ENCODE peak calls at places on chromosomes 4 and X, in four cellular contexts. W is stimulated activated effector memory CD8-positive, alpha-beta T cell treated with anti-CD3 and anti-CD28 coated beads, Interleukin-12 subunit alpha, Interleukin-12 subunit beta, amount 100 ng/mL, for 72 hours; H is tibial artery; E is activated CD8-positive, alpha-beta memory T cell treated with anti-CD3 and anti-CD28 coated beads for 24 hours. Y is an unnamed sample.

GRCh38 chrX:102765217-102765616 is 44.7 kb downstream of the GPRASP3 start:
- DNase-seq in H (peak; percentile 23), E (no peak), W (no peak), Y (no peak)

GRCh38 chrX:102517331-102517730 is 792 bp upstream of the TMSB15A start:
- DNase-seq in H (no peak), W (no peak), E (no peak), Y (peak; percentile 47)

GRCh38 chr4:96102541-96103018 is 262.7 kb downstream of the PDHA2 start:
- DNase-seq in H (no peak), E (no peak), W (no peak), Y (no peak)

GRCh38 chr4:151460434-151460833 is 51.5 kb downstream of the FHIP1A start:
- DNase-seq in W (no peak), E (no peak), H (no peak), Y (no peak)

GRCh38 chr4:56184214-56184613 is 203.1 kb downstream of the AASDH start:
- DNase-seq in H (no peak), W (no peak), E (no peak), Y (no peak)

GRCh38 chrX:15946783-15947550 is 92.4 kb upstream of the AP1S2 start:
- DNase-seq in H (no peak), E (no peak), W (no peak), Y (no peak)

GRCh38 chrX:21004835-21005234 is 369.4 kb upstream of the CNKSR2 start:
- DNase-seq in H (no peak), E (no peak), W (no peak), Y (no peak)

GRCh38 chr4:75542824-75543223 is 13.0 kb upstream of the ODAPH start:
- DNase-seq in W (no peak), H (no peak), E (no peak), Y (no peak)

GRCh38 chr4:53563824-53564223 is 27.5 kb downstream of the LNX1 start:
- DNase-seq in H (no peak), W (no peak), E (no peak), Y (no peak)

GRCh38 chr4:19857405-19857804 is 394.3 kb upstream of the SLIT2 start:
- DNase-seq in H (no peak), E (no peak), W (no peak), Y (peak; percentile 40)

GRCh38 chrX:38561951-38562719 is 793 bp downstream of the TSPAN7 start:
- DNase-seq in E (peak; percentile 57), H (peak; percentile 19), W (peak; percentile 1), Y (peak; percentile 35)

GRCh38 chr4:76585270-76585669 is 150.2 kb downstream of the SHROOM3 start:
- DNase-seq in W (no peak), E (no peak), H (no peak), Y (peak; percentile 3)

GRCh38 chr4:70687821-70688794 is at the start of gene UTP3:
- DNase-seq in H (peak; percentile 94), W (peak; percentile 92), E (peak; percentile 96), Y (peak; percentile 96)

GRCh38 chr4:47525154-47525819 is 40.2 kb downstream of the ATP10D start:
- DNase-seq in W (no peak), H (peak; percentile 34), E (no peak), Y (no peak)

GRCh38 chrX:48003367-48003757 is 427 bp downstream of the ZNF182 start:
- DNase-seq in E (no peak), H (no peak), W (no peak), Y (no peak)